ENCODE peak calls at places on chromosomes 4 and X, in four cellular contexts. L is NCI-H460, D is SK-N-DZ, W is BJ. E is an unnamed sample.

GRCh38 chr4:189021831-189022230 is 882.6 kb downstream of the TRIML1 start:
- DNase-seq in D (no peak), W (peak), L (no peak), E (no peak)

GRCh38 chr4:167129146-167129545 is 105.1 kb downstream of the SPOCK3 start:
- DNase-seq in W (no peak), L (no peak), D (peak), E (no peak)

GRCh38 chr4:13892739-13893105 is 265.2 kb upstream of the BOD1L1 start:
- DNase-seq in D (no peak), W (no peak), L (no peak), E (no peak)

GRCh38 chr4:154739111-154739510 is 4.7 kb upstream of the LRAT start:
- DNase-seq in L (no peak), D (no peak), W (no peak), E (no peak)

GRCh38 chr4:76208005-76208765 is 5.4 kb downstream of the SCARB2 start:
- DNase-seq in L (peak), W (peak), D (peak), E (peak)

GRCh38 chrX:134572816-134573682 is 85.2 kb downstream of the PLAC1 start:
- DNase-seq in L (no peak), D (no peak), W (no peak), E (no peak)

GRCh38 chr4:150106886-150107285 is 28.6 kb downstream of the DCLK2 start:
- DNase-seq in L (no peak), D (no peak), W (no peak), E (no peak)

GRCh38 chr4:72714482-72715279 is 145.7 kb upstream of the ADAMTS3 start:
- DNase-seq in W (no peak), D (no peak), L (no peak), E (no peak)

GRCh38 chr4:15100994-15101695 is 98.9 kb downstream of the CPEB2 start:
- DNase-seq in W (no peak), L (no peak), D (no peak), E (no peak)

GRCh38 chr4:145815027-145815612 is 123.5 kb downstream of the ZNF827 start:
- DNase-seq in L (no peak), W (no peak), D (no peak), E (no peak)

GRCh38 chr4:41158274-41158673 is 56.1 kb downstream of the APBB2 start:
- DNase-seq in W (no peak), L (no peak), D (no peak), E (no peak)

GRCh38 chr4:17597517-17597916 is 16.9 kb upstream of the MED28 start:
- DNase-seq in L (no peak), W (no peak), D (no peak), E (peak)

GRCh38 chr4:108709234-108709633 is 53.6 kb downstream of the ETNPPL start:
- DNase-seq in W (no peak), D (no peak), L (no peak), E (no peak)

GRCh38 chr4:188254211-188254610 is 115.0 kb downstream of the TRIML1 start:
- DNase-seq in L (no peak), W (no peak), D (no peak), E (no peak)

GRCh38 chrX:13088155-13088485 is 43.7 kb upstream of the FAM9C start:
- DNase-seq in L (no peak), D (no peak), W (no peak), E (no peak)

GRCh38 chrX:41067721-41068120 is 17.5 kb upstream of the USP9X start:
- DNase-seq in W (no peak), L (no peak), D (no peak), E (no peak)

GRCh38 chr4:1722551-1723071 is 1.3 kb downstream of the TACC3 start:
- DNase-seq in D (no peak), L (no peak), W (no peak), E (no peak)

GRCh38 chr4:7410470-7410869 is 24.3 kb downstream of the PSAPL1 start:
- DNase-seq in D (no peak), W (no peak), L (no peak), E (no peak)

GRCh38 chr4:7651461-7651921 is 216.8 kb upstream of the PSAPL1 start:
- DNase-seq in D (no peak), L (no peak), W (no peak), E (no peak)

GRCh38 chrX:71541546-71542022 is 8.7 kb downstream of the OGT start:
- DNase-seq in W (peak), D (no peak), L (no peak), E (no peak)

GRCh38 chrX:103464774-103465117 is 54.5 kb downstream of the RAB40A start:
- DNase-seq in L (peak), W (no peak), D (peak), E (peak)

GRCh38 chr4:94909645-94910044 is 151.9 kb downstream of the BMPR1B start:
- DNase-seq in L (no peak), W (no peak), D (no peak), E (no peak)

GRCh38 chr4:38891051-38891738 is 23.6 kb downstream of the FAM114A1 start:
- DNase-seq in D (no peak), L (no peak), W (no peak), E (no peak)

GRCh38 chrX:40297949-40298539 is 200.3 kb upstream of the BCOR start:
- DNase-seq in W (no peak), D (no peak), L (no peak), E (no peak)

GRCh38 chrX:39073131-39073530 is 271.9 kb downstream of the MID1IP1 start:
- DNase-seq in W (no peak), D (no peak), L (no peak), E (no peak)

GRCh38 chr4:83371235-83371634 is 36.6 kb upstream of the HPSE start:
- DNase-seq in L (no peak), W (no peak), D (no peak), E (no peak)

GRCh38 chr4:112279025-112279881 is 6.5 kb downstream of the TIFA start:
- DNase-seq in W (no peak), L (no peak), D (no peak), E (no peak)

GRCh38 chr4:71550220-71551190 is 211.7 kb downstream of the SLC4A4 start:
- DNase-seq in L (no peak), D (no peak), W (no peak), E (no peak)

GRCh38 chrX:142076633-142077032 is 128.5 kb downstream of the MAGEC2 start:
- DNase-seq in W (no peak), L (no peak), D (no peak), E (no peak)

GRCh38 chr4:108058685-108059440 is 69.2 kb downstream of the HADH start:
- DNase-seq in W (peak), L (peak), D (no peak), E (peak)

GRCh38 chr4:112002301-112002700 is 143.0 kb upstream of the FAM241A start:
- DNase-seq in W (no peak), L (no peak), D (no peak), E (no peak)

GRCh38 chr4:100076753-100077152 is 113.5 kb downstream of the DDIT4L start:
- DNase-seq in L (no peak), D (no peak), W (no peak), E (no peak)

GRCh38 chr4:109631709-109632108 is 71.5 kb downstream of the CASP6 start:
- DNase-seq in D (peak), L (no peak), W (no peak), E (peak)

GRCh38 chr4:169604131-169604900 is 8.1 kb downstream of the NEK1 start:
- DNase-seq in D (peak), L (no peak), W (peak), E (no peak)

GRCh38 chr4:70657326-70657725 is 9.0 kb downstream of the JCHAIN start:
- DNase-seq in D (no peak), L (no peak), W (no peak), E (no peak)

GRCh38 chr4:19005211-19005610 is 983.7 kb upstream of the LCORL start:
- DNase-seq in L (no peak), W (peak), D (no peak), E (peak)

GRCh38 chr4:84503495-84504437 is 4.7 kb upstream of the NKX6-1 start:
- DNase-seq in D (peak), W (no peak), L (peak), E (peak)

GRCh38 chr4:99715286-99715685 is 57.7 kb upstream of the C4orf54 start:
- DNase-seq in D (no peak), L (no peak), W (no peak), E (no peak)

GRCh38 chr4:35800669-35801068 is 443.6 kb downstream of the ARAP2 start:
- DNase-seq in D (no peak), L (no peak), W (no peak), E (no peak)